ENCODE peak calls at places on chromosome 14, in nine cellular contexts. G is T1000; K is cardiac fibroblast; M is GM13977; E is kidney; S is AG10803; N is HTR-8/SVneo; L is stimulated activated CD8-positive, alpha-beta memory T cell treated with anti-CD3 and anti-CD28 coated beads, Interleukin-2, amount 100 ng/mL, for 1 hour; B is stimulated activated CD4-positive, alpha-beta T cell treated with anti-CD3 and anti-CD28 coated beads, Interleukin-1b, Interleukin-23, amount 100 ng/mL, for 48 hours. P is an unnamed sample.

GRCh38 chr14:68576496-68577244 is 216.2 kb downstream of the ZFP36L1 start:
- DNase-seq in M (no peak), B (no peak), S (peak), L (no peak), E (no peak), N (peak), K (peak), G (no peak), P (peak)

GRCh38 chr14:72439707-72440106 is 454.2 kb downstream of the DPF3 start:
- DNase-seq in S (no peak), K (no peak), L (no peak), N (no peak), E (no peak), G (no peak), M (no peak), B (no peak), P (no peak)

GRCh38 chr14:94355191-94355794 is 32.2 kb upstream of the SERPINA6 start:
- DNase-seq in N (no peak), S (peak), K (peak), L (no peak), B (no peak), M (no peak), E (no peak), G (no peak), P (no peak)

GRCh38 chr14:74217672-74218448 is 21.4 kb upstream of the VSX2 start:
- DNase-seq in N (peak), B (peak), E (peak), L (peak), M (peak), K (peak), S (peak), G (peak), P (peak)

GRCh38 chr14:94127330-94127729 is 2.1 kb downstream of the IFI27L2 start:
- DNase-seq in M (no peak), N (no peak), S (no peak), E (no peak), B (no peak), L (no peak), K (no peak), G (no peak), P (no peak)

GRCh38 chr14:102574840-102575478 is 17.5 kb upstream of the RCOR1 start:
- DNase-seq in K (no peak), S (no peak), M (no peak), B (no peak), G (no peak), N (no peak), E (no peak), L (no peak), P (no peak)

GRCh38 chr14:51368721-51369163 is 128.7 kb downstream of the TMX1 start:
- DNase-seq in B (no peak), N (no peak), K (peak), E (no peak), L (no peak), G (no peak), M (no peak), S (peak), P (peak)

GRCh38 chr14:61319086-61319485 is 2.3 kb upstream of the PRKCH start:
- DNase-seq in S (no peak), M (no peak), K (no peak), L (no peak), G (no peak), N (no peak), B (no peak), E (no peak), P (no peak)

GRCh38 chr14:87522575-87522974 is 470.4 kb downstream of the GALC start:
- DNase-seq in N (no peak), L (no peak), B (no peak), E (no peak), M (no peak), G (no peak), S (no peak), K (no peak), P (no peak)

GRCh38 chr14:105495101-105495989 is 4.3 kb downstream of the TEDC1 start:
- DNase-seq in E (peak), N (no peak), S (no peak), M (no peak), K (no peak), L (no peak), B (no peak), G (no peak), P (no peak)

GRCh38 chr14:39739796-39740195 is 307.6 kb upstream of the FBXO33 start:
- DNase-seq in K (no peak), E (no peak), N (no peak), L (no peak), S (no peak), M (no peak), B (no peak), G (no peak), P (no peak)

GRCh38 chr14:93893550-93894329 is 33.4 kb upstream of the FAM181A start:
- DNase-seq in N (no peak), S (peak), M (no peak), E (peak), G (no peak), K (no peak), B (no peak), L (no peak), P (no peak)

GRCh38 chr14:61749867-61750266 is 12.4 kb upstream of the SNAPC1 start:
- DNase-seq in B (no peak), L (no peak), E (no peak), G (no peak), S (no peak), N (peak), M (no peak), K (peak), P (no peak)

GRCh38 chr14:23887536-23887935 is 66.0 kb upstream of the DHRS4 start:
- DNase-seq in N (no peak), S (no peak), G (no peak), B (no peak), E (no peak), K (no peak), L (no peak), M (no peak), P (no peak)

GRCh38 chr14:50026396-50026795 is 90.0 kb downstream of the VCPKMT start:
- DNase-seq in L (no peak), M (no peak), S (no peak), G (no peak), B (no peak), N (no peak), K (no peak), E (no peak), P (no peak)

GRCh38 chr14:96638041-96638855 is 136.1 kb downstream of the PAPOLA start:
- DNase-seq in N (no peak), M (peak), B (no peak), G (no peak), K (no peak), L (no peak), E (no peak), S (no peak), P (no peak)

GRCh38 chr14:73472182-73473114 is 14.1 kb upstream of the NUMB start:
- DNase-seq in G (no peak), L (no peak), N (peak), M (peak), B (no peak), K (peak), E (no peak), S (peak), P (peak)

GRCh38 chr14:88535149-88535548 is 19.7 kb downstream of the PTPN21 start:
- DNase-seq in S (peak), M (no peak), G (no peak), E (no peak), L (no peak), N (no peak), K (no peak), B (no peak), P (peak)

GRCh38 chr14:62329427-62329826 is 567.2 kb downstream of the SNAPC1 start:
- DNase-seq in E (no peak), B (no peak), N (peak), S (peak), M (no peak), K (peak), L (no peak), G (no peak), P (no peak)

GRCh38 chr14:93006484-93007128 is 83.7 kb downstream of the CHGA start:
- DNase-seq in B (no peak), G (no peak), K (peak), L (no peak), N (no peak), S (peak), E (no peak), M (no peak), P (no peak)

GRCh38 chr14:61304678-61305077 is 16.7 kb upstream of the PRKCH start:
- DNase-seq in E (no peak), M (no peak), L (no peak), B (no peak), G (no peak), N (no peak), S (no peak), K (peak), P (no peak)

GRCh38 chr14:60964901-60965300 is 16.0 kb downstream of the TRMT5 start:
- DNase-seq in B (no peak), S (no peak), N (no peak), L (no peak), E (no peak), M (no peak), G (no peak), K (no peak), P (no peak)

GRCh38 chr14:100333867-100334266 is 10.7 kb downstream of the SLC25A47 start:
- DNase-seq in L (no peak), N (no peak), B (no peak), M (no peak), K (no peak), S (no peak), E (no peak), G (no peak), P (no peak)

GRCh38 chr14:96177766-96178377 is 26.8 kb upstream of the BDKRB2 start:
- DNase-seq in G (no peak), B (no peak), N (no peak), S (peak), K (no peak), L (no peak), M (peak), E (peak), P (no peak)

GRCh38 chr14:90785474-90785873 is 30.8 kb downstream of the TTC7B start:
- DNase-seq in K (peak), M (no peak), E (peak), B (no peak), G (no peak), S (peak), L (no peak), N (no peak), P (no peak)

GRCh38 chr14:56002316-56002715 is 115.9 kb upstream of the PELI2 start:
- DNase-seq in S (peak), B (no peak), M (no peak), L (no peak), K (peak), G (no peak), N (no peak), E (no peak), P (no peak)

GRCh38 chr14:55116246-55117030 is 12.6 kb upstream of the LGALS3 start:
- DNase-seq in N (no peak), K (no peak), S (no peak), G (no peak), L (no peak), M (no peak), B (no peak), E (no peak), P (no peak)

GRCh38 chr14:34462132-34462893 is at the start of gene SPTSSA:
- DNase-seq in G (peak), B (peak), S (peak), K (peak), M (peak), E (peak), N (peak), L (peak), P (peak)

GRCh38 chr14:71933026-71933587 is 878 bp downstream of the RGS6 start:
- DNase-seq in M (peak), E (no peak), S (no peak), K (peak), G (no peak), B (peak), N (no peak), L (no peak), P (no peak)

P was measured in hepatic stellate cell.